ENCODE peak calls at places on chromosome 1, in four cellular contexts. V, F, G and D are unnamed samples.

GRCh38 chr1:167628754-167629515 is 1.1 kb upstream of the RCSD1 start:
- DNase-seq in G (no peak), V (no peak), F (no peak), D (no peak)

GRCh38 chr1:45050931-45051748 is 39.1 kb downstream of the UROD start:
- DNase-seq in V (no peak), G (no peak), F (no peak), D (no peak)

GRCh38 chr1:226438007-226438406 is 30.1 kb upstream of the PARP1 start:
- DNase-seq in V (no peak), F (no peak), G (no peak), D (no peak)

GRCh38 chr1:3014041-3014440 is 7.2 kb upstream of the ACTRT2 start:
- DNase-seq in G (no peak), V (no peak), F (no peak), D (no peak)

GRCh38 chr1:3710251-3710650 is 42.0 kb upstream of the CCDC27 start:
- DNase-seq in G (no peak), F (no peak), V (no peak), D (no peak)

GRCh38 chr1:182095946-182096345 is 34.4 kb upstream of the ZNF648 start:
- DNase-seq in F (no peak), G (no peak), V (no peak), D (no peak)

GRCh38 chr1:11979453-11979817 is 809 bp upstream of the MFN2 start:
- DNase-seq in F (peak; percentile 33), G (no peak), V (no peak), D (peak; percentile 72)

GRCh38 chr1:169060906-169061683 is 45.4 kb upstream of the ATP1B1 start:
- DNase-seq in G (no peak), V (no peak), F (no peak), D (no peak)

GRCh38 chr1:27001570-27002360 is 8.3 kb downstream of the TRNP1 start:
- DNase-seq in G (peak; percentile 79), F (no peak), V (no peak), D (no peak)

GRCh38 chr1:234543442-234544093 is 64.6 kb upstream of the TARBP1 start:
- DNase-seq in V (no peak), F (no peak), G (no peak), D (peak; percentile 77)

GRCh38 chr1:59071289-59071688 is 225.6 kb upstream of the FGGY start:
- DNase-seq in V (no peak), G (no peak), F (no peak), D (no peak)

GRCh38 chr1:244636488-244637259 is 16.3 kb upstream of the DESI2 start:
- DNase-seq in G (no peak), F (peak; percentile 14), V (no peak), D (no peak)

GRCh38 chr1:182235952-182236650 is 155.5 kb downstream of the GLUL start:
- DNase-seq in V (no peak), G (no peak), F (no peak), D (no peak)

GRCh38 chr1:117795792-117796191 is 133.6 kb downstream of the GDAP2 start:
- DNase-seq in F (no peak), G (no peak), V (no peak), D (no peak)

GRCh38 chr1:238950786-238951185 is 435.6 kb upstream of the CHRM3 start:
- DNase-seq in F (no peak), V (no peak), G (no peak), D (no peak)

GRCh38 chr1:156673387-156674121 is 3.7 kb downstream of the NES start:
- DNase-seq in F (peak; percentile 74), V (no peak), G (no peak), D (peak; percentile 28)

GRCh38 chr1:220604921-220605320 is 77.0 kb downstream of the MARK1 start:
- DNase-seq in V (no peak), G (no peak), F (no peak), D (no peak)

GRCh38 chr1:175839678-175840669 is 96.6 kb upstream of the TNR start:
- DNase-seq in G (no peak), V (no peak), F (no peak), D (no peak)

GRCh38 chr1:239803666-239804228 is 287.9 kb upstream of the FMN2 start:
- DNase-seq in V (no peak), G (no peak), F (no peak), D (no peak)

GRCh38 chr1:151158751-151159251 is 2.4 kb downstream of the TNFAIP8L2 start:
- DNase-seq in V (no peak), F (no peak), G (no peak), D (no peak)

GRCh38 chr1:48817505-48818114 is 40.9 kb upstream of the BEND5 start:
- DNase-seq in F (peak; percentile 72), V (no peak), G (peak; percentile 39), D (peak; percentile 26)

GRCh38 chr1:210908257-210908656 is 225.7 kb downstream of the KCNH1 start:
- DNase-seq in G (no peak), V (no peak), F (no peak), D (peak; percentile 72)

GRCh38 chr1:84410328-84411107 is 12.2 kb downstream of the DNASE2B start:
- DNase-seq in G (no peak), V (no peak), F (no peak), D (no peak)

GRCh38 chr1:6508876-6509602 is 17.6 kb upstream of the PLEKHG5 start:
- DNase-seq in F (no peak), G (no peak), V (no peak), D (no peak)

GRCh38 chr1:56874689-56875088 is 20.1 kb downstream of the C8A start:
- DNase-seq in G (no peak), V (no peak), F (no peak), D (no peak)

GRCh38 chr1:211581521-211581920 is 2.6 kb upstream of the SLC30A1 start:
- DNase-seq in F (no peak), V (no peak), G (no peak), D (no peak)

GRCh38 chr1:115090547-115090946 is 1.2 kb upstream of the TSPAN2 start:
- DNase-seq in F (peak; percentile 45), V (no peak), G (no peak), D (no peak)

GRCh38 chr1:94729287-94729686 is 90.9 kb upstream of the SLC44A3 start:
- DNase-seq in V (no peak), G (no peak), F (no peak), D (no peak)

GRCh38 chr1:68470388-68470970 is 20.7 kb upstream of the RPE65 start:
- DNase-seq in V (no peak), G (no peak), F (no peak), D (peak; percentile 5)

GRCh38 chr1:20405893-20406604 is 80.0 kb downstream of the CAMK2N1 start:
- DNase-seq in V (no peak), F (no peak), G (peak; percentile 38), D (no peak)

GRCh38 chr1:229165327-229165726 is 105.6 kb upstream of the RAB4A start:
- DNase-seq in G (no peak), V (no peak), F (no peak), D (no peak)

GRCh38 chr1:205183676-205184335 is 27.7 kb downstream of the DSTYK start:
- DNase-seq in G (no peak), F (no peak), V (no peak), D (no peak)

GRCh38 chr1:116855220-116855619 is 54.5 kb upstream of the PTGFRN start:
- DNase-seq in G (no peak), F (no peak), V (no peak), D (peak; percentile 58)

GRCh38 chr1:167669209-167670139 is 39.4 kb downstream of the RCSD1 start:
- DNase-seq in G (peak; percentile 46), V (no peak), F (no peak), D (no peak)